ENCODE peak calls at places on chromosomes 16 and 17, in eight cellular contexts. X is fibroblast of lung, T is neural crest cell, H is right atrium auricular region, E is brain microvascular endothelial cell, Y is cardiac muscle cell, Z is tibial nerve, M is HCT116. N is an unnamed sample.

GRCh38 chr16:1639282-1639681 is 27.1 kb downstream of the CRAMP1 start:
- DNase-seq in X (no peak), T (no peak), H (no peak), E (no peak), Y (no peak), Z (no peak), M (no peak), N (no peak)

GRCh38 chr16:25721439-25721838 is 29.7 kb downstream of the HS3ST4 start:
- DNase-seq in X (no peak), T (no peak), H (no peak), E (no peak), Y (no peak), Z (no peak), M (no peak), N (no peak)

GRCh38 chr17:76271669-76272540 is 6.8 kb downstream of the UBALD2 start:
- DNase-seq in X (no peak), T (no peak), H (no peak), E (no peak), Y (no peak), Z (no peak), M (no peak), N (no peak)

GRCh38 chr17:43543771-43544575 is 2.2 kb downstream of the ETV4 start:
- DNase-seq in X (no peak), T (no peak), H (no peak), E (no peak), Y (no peak), Z (no peak), M (no peak), N (no peak)

GRCh38 chr17:59331929-59332889 is 754 bp downstream of the YPEL2 start:
- DNase-seq in X (no peak), T (no peak), H (peak), E (no peak), Y (peak), Z (peak), M (no peak), N (peak)

GRCh38 chr17:31488264-31488981 is 96.9 kb downstream of the RAB11FIP4 start:
- DNase-seq in X (no peak), T (no peak), H (no peak), E (no peak), Y (no peak), Z (no peak), M (no peak), N (no peak)

GRCh38 chr17:68324654-68325336 is 33.5 kb downstream of the ARSG start:
- DNase-seq in X (no peak), T (no peak), H (no peak), E (no peak), Y (no peak), Z (no peak), M (no peak), N (no peak)

GRCh38 chr17:53668854-53669253 is 153.9 kb upstream of the KIF2B start:
- DNase-seq in X (no peak), T (no peak), H (no peak), E (no peak), Y (no peak), Z (no peak), M (no peak), N (no peak)

GRCh38 chr17:73639322-73639721 is 4.9 kb downstream of the SDK2 start:
- DNase-seq in X (no peak), T (no peak), H (no peak), E (no peak), Y (no peak), Z (no peak), M (no peak), N (no peak)

GRCh38 chr16:67407176-67407787 is 9.0 kb downstream of the ZDHHC1 start:
- DNase-seq in X (no peak), T (no peak), H (no peak), E (no peak), Y (no peak), Z (no peak), M (no peak), N (no peak)

GRCh38 chr17:47698749-47699535 is 5.0 kb downstream of the TBKBP1 start:
- DNase-seq in X (peak), T (peak), H (peak), E (peak), Y (peak), Z (peak), M (no peak), N (no peak)

GRCh38 chr17:78933959-78934568 is 8.9 kb upstream of the TIMP2 start:
- DNase-seq in X (peak), T (no peak), H (peak), E (peak), Y (peak), Z (peak), M (no peak), N (peak)

GRCh38 chr16:87818533-87819161 is 50.7 kb downstream of the SLC7A5 start:
- DNase-seq in X (no peak), T (no peak), H (no peak), E (no peak), Y (no peak), Z (no peak), M (no peak), N (no peak)

GRCh38 chr16:1171001-1171400 is 18.1 kb downstream of the CACNA1H start:
- DNase-seq in X (no peak), T (no peak), H (no peak), E (no peak), Y (no peak), Z (no peak), M (no peak), N (no peak)

GRCh38 chr17:74117999-74118421 is 85.5 kb upstream of the RPL38 start:
- DNase-seq in X (no peak), T (no peak), H (no peak), E (no peak), Y (peak), Z (no peak), M (no peak), N (no peak)

DNA sequence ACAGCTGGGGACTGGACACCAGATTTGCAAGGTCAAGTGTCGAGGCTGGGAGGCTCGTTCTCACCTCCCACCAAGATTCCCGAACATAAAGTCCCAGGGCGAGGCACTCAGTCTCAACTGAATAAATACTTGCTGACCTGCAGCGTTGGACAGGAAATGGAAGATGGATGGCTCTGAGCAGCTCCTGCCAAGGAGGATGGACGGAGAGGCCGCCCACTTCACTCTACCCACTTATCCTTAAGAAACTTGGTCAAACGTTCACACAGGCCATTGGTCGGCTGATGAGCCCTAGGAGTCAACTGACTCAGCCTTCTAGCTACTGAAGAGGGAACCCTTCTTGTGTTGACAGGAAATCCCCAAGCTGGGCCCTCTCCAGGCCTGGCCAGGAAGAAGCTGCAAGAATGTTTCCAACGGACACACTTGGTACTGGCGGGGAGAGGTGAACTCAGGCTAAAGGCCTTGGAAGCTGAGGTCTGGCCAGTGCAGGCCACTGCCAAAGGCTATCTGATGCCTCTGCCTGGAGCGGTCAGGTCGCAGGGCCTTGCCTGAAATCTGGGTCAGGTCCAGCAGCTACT is 50.0 kb downstream of the VAC14 start:
- DNase-seq in X (peak), T (no peak), H (peak), E (peak), Y (peak), Z (peak), M (no peak), N (no peak)
- TF ChIP-seq CTCF in X (peak), T (no peak), H (no peak), E (peak), Y (no peak), Z (no peak), M (no peak), N (no peak)

DNA sequence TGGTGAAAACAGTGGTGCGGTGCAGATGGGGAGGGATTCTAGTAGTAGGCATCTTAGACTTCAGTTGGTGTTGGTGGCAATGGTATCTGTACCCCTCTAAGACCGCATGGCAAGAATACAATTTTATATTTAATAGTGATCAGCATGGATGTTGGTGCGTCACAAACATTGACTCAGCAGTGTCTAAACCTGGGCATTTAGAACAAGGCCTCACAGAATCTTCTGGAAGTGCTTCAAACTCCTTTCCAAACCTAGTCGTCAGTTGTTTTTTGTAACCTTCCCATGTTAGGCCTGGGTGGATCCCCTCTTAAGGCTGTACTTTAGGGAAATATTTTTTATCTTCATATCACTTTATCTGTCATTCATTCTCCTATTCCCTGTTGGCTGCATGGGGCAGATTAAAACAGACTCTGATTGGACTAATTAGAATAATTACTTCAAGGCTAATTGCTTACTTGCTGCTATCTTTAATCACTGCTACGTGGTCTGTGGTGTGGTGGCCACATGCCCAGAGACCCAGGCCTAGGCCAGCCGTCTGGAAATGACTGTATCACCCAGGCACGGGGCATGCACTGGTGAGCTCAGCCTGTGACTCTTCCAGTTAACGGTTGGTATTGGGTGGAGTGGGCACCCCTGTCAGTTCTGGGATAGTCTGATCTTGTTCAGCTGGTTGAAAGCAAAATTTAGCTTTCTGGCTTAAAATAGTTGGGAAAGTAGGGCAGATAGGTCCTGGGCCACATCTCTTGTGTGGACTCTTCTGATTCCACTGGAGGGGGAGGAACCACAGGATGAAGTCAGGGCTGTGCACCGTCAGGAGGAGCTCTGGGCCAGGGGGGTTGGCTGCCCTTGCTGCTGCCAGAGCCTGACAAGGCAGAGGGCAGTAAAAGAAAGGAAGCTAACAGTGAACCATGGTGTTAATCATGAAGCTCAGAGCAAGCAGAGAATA is 4.5 kb downstream of the ALKBH5 start:
- DNase-seq in X (peak), T (no peak), H (no peak), E (no peak), Y (no peak), Z (no peak), M (no peak), N (no peak)
- TF ChIP-seq CTCF in X (no peak), T (no peak), H (no peak), E (no peak), Y (no peak), Z (no peak), M (no peak), N (no peak)

DNA sequence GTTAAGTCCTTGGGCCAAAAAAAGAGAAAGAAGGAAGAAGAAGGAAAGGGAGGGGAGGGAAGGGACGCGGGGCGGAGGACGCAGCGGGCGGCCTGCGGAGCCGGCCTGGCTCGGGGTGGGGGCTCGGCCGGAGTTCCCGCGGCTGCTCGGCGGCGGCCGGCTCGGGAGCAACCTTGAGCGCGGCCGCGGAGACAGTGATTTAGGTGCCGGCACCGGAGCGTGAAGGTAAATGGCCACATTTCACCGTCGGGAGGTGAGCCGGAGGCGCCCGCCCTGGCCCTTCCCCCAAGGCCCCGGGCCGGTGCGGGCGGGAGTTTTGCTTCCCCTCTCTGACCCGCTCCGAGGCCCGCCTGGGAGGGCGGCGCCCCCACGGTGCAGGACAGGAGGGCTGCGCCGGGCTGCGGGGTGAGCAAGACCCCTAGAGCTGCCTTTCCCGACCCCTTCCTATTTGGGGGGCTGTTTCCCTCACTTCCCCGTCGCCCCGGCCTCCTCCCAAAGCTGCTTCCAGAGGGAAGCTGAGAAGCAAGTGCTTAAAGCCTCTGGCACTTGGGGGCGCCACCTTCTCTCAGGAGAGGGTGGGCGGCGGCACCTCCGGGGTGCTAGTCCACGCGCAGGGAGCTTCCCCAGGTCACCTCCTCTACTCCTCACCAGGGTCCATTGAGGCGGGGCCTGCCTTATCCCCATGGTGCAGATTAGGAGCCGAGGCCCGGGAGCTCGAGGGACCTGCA is 56.5 kb downstream of the MRM1 start:
- DNase-seq in X (no peak), T (peak), H (no peak), E (no peak), Y (peak), Z (no peak), M (no peak), N (no peak)
- TF ChIP-seq CTCF in X (peak), T (peak), H (peak), E (peak), Y (peak), Z (no peak), M (peak), N (peak)

DNA sequence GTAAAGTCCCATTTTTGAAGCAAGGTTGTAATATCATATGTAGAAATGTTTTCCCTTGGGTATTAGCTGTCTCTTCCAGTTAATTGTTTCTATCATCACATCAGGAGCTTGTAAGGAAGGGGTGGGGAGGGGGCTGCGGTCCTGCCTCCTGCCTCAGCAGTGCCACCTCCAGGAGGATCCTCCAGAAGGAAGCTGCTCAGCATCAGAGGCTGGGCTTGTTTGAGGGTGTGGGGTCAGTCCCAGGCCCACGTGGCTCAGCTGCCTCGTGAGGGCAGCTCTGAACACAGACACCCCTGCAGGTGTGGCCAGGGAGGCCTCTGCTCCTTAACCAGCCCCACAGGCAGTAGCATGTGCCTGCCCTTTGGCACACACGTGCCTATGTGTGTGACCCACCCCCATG is 46.2 kb downstream of the MRM1 start:
- DNase-seq in X (no peak), T (no peak), H (no peak), E (no peak), Y (no peak), Z (no peak), M (no peak), N (no peak)
- TF ChIP-seq CTCF in X (peak), T (no peak), H (no peak), E (peak), Y (peak), Z (no peak), M (peak), N (no peak)

GRCh38 chr17:56755310-56755709 is 78.4 kb downstream of the C17orf67 start:
- DNase-seq in X (no peak), T (no peak), H (no peak), E (no peak), Y (no peak), Z (no peak), M (no peak), N (no peak)

GRCh38 chr17:56754523-56755208 is 79.1 kb downstream of the C17orf67 start:
- DNase-seq in X (peak), T (no peak), H (no peak), E (peak), Y (peak), Z (no peak), M (no peak), N (no peak)

GRCh38 chr17:56756536-56756935 is 77.2 kb downstream of the C17orf67 start:
- DNase-seq in X (peak), T (no peak), H (no peak), E (peak), Y (no peak), Z (no peak), M (no peak), N (no peak)

GRCh38 chr17:56752263-56752662 is 81.5 kb downstream of the C17orf67 start:
- DNase-seq in X (no peak), T (no peak), H (no peak), E (no peak), Y (no peak), Z (no peak), M (no peak), N (no peak)

DNA sequence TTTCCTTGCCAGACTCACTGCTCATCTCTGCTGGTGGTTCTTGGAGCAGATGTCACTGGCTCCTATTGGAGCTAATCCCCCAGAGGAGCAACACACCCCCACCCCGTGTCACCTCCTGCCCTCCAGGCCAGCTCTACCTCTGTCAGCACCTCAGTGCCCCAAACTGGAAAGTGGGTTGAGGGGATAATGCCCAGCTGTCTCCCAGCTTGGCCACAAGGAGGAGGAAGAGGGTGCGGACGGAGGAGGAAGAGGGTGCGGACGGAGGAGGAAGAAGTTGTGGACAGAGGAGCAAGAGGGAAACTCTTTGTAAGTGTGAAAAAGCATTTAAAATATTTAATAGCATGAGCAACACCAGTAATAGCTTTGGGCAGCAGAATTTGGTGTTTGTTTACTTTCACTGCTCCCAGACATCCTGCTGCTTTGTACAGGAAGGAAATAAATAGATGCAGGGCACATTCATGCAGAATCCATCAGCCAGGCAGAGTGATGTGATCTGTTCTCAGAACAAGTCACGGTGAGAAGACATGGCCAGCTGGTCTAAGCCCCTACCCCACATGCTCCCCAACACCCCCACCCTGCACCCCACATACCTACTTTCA is 82.5 kb downstream of the C17orf67 start:
- DNase-seq in X (no peak), T (no peak), H (no peak), E (no peak), Y (no peak), Z (no peak), M (no peak), N (no peak)
- TF ChIP-seq CTCF in X (no peak), T (no peak), H (no peak), E (peak), Y (no peak), Z (no peak), M (peak), N (no peak)

N was measured in osteocyte.